ENCODE peak calls at places on chromosomes 7 and 10, in eight cellular contexts. L is CD8-positive, alpha-beta memory T cell; Z is fibroblast of lung; K is CD4-positive, alpha-beta memory T cell; N is HL-60; C is adrenal gland; Q is spleen; B is ovary. R is an unnamed sample.

GRCh38 chr10:22737587-22737986 is 23.2 kb upstream of the PIP4K2A start:
- DNase-seq in N (no peak), L (no peak), Q (no peak), K (no peak), B (no peak), Z (peak; percentile 79), C (no peak), R (no peak)

GRCh38 chr7:35366167-35367155 is 112.6 kb upstream of the TBX20 start:
- DNase-seq in K (no peak), B (no peak), Z (no peak), C (no peak), N (no peak), L (no peak), Q (no peak), R (peak; percentile 46)

GRCh38 chr7:93902777-93903423 is 3.5 kb upstream of the GNGT1 start:
- DNase-seq in B (no peak), L (no peak), K (no peak), Z (peak; percentile 63), N (peak; percentile 2), Q (no peak), C (no peak), R (no peak)

GRCh38 chr7:118232837-118233236 is 8.3 kb downstream of the ANKRD7 start:
- DNase-seq in L (no peak), B (no peak), Q (no peak), C (no peak), K (no peak), Z (peak; percentile 87), N (no peak), R (no peak)

GRCh38 chr7:100888988-100889760 is at the start of gene UFSP1:
- DNase-seq in K (no peak), Z (no peak), C (no peak), Q (no peak), N (peak; percentile 84), L (no peak), B (no peak), R (no peak)

GRCh38 chr7:27116019-27116411 is 13.5 kb upstream of the HOXA2 start:
- DNase-seq in B (no peak), Q (no peak), L (no peak), N (no peak), Z (peak; percentile 9), K (no peak), C (peak; percentile 11), R (no peak)

GRCh38 chr7:70614237-70614984 is 517.5 kb upstream of the GALNT17 start:
- DNase-seq in K (no peak), C (peak; percentile 39), N (no peak), B (peak; percentile 86), Z (peak; percentile 77), L (no peak), Q (peak; percentile 81), R (peak; percentile 87)

GRCh38 chr7:23468721-23469149 is 1.6 kb downstream of the IGF2BP3 start:
- DNase-seq in Z (no peak), C (no peak), Q (peak; percentile 78), L (no peak), K (no peak), N (no peak), B (peak; percentile 43), R (peak; percentile 71)

GRCh38 chr10:75612904-75613684 is 181.7 kb downstream of the LRMDA start:
- DNase-seq in B (no peak), K (no peak), Q (no peak), C (no peak), Z (peak; percentile 85), N (peak; percentile 24), L (no peak), R (no peak)

GRCh38 chr10:130002606-130003005 is 38.5 kb upstream of the EBF3 start:
- DNase-seq in Q (no peak), K (no peak), N (no peak), C (no peak), Z (no peak), L (no peak), B (no peak), R (no peak)

GRCh38 chr7:39357648-39358047 is 208.6 kb upstream of the YAE1 start:
- DNase-seq in Q (no peak), K (no peak), N (no peak), B (no peak), L (no peak), C (no peak), Z (no peak), R (no peak)

GRCh38 chr10:89428873-89429272 is 14.5 kb downstream of the IFIT5 start:
- DNase-seq in L (no peak), K (no peak), Q (no peak), C (no peak), N (no peak), B (no peak), Z (peak; percentile 50), R (no peak)

GRCh38 chr10:97184971-97185325 is 811 bp downstream of the SLIT1 start:
- DNase-seq in N (no peak), Z (no peak), K (no peak), B (no peak), L (no peak), C (no peak), Q (peak; percentile 52), R (no peak)

DNA sequence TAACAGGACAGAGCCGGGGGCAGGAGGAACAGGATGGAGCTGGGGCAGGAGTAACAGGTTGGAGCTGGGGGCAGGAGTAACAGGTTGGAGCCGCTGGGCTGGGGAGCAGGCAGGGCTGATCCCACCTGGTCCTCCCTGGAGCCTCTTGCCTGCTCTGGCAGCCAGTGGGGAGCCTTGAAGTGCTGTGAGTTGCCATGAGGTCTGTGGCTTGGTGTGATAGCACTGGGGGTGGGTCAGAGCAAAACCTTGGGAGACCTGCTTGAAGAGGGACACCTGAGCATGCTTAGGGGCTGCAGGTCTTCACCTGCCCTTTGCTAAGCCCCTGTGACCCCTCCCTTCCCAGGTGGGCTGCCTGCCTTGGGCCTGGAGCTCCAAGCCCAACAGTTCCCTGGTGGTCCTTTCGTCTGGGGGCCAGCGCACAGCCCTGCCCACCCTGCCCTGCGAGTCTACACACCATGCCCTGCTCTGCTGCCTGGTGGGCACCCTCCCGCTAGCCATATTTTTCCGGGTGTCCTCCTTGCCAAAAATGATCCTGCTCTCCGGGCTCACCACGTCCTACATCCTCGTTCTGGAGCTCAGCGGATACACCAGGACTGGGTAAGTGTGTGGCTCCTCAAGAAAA is 111.6 kb downstream of the ADCY1 start:
- DNase-seq in Z (no peak), L (no peak), N (no peak), B (no peak), Q (peak; percentile 60), K (no peak), C (no peak), R (peak; percentile 43)
- H3K27ac ChIP-seq in Z (no peak overlapping the region), L (no peak overlapping the region), N (no peak overlapping the region), B (no peak overlapping the region), Q (peak overlapping the region; percentile 54), K (no peak overlapping the region), C (peak overlapping the region; percentile 55), R (no peak overlapping the region)

GRCh38 chr10:69437321-69438259 is 13.7 kb upstream of the TSPAN15 start:
- DNase-seq in C (no peak), L (no peak), K (no peak), B (no peak), N (no peak), Q (peak; percentile 43), Z (no peak), R (peak; percentile 29)

GRCh38 chr10:69435966-69436520 is 15.2 kb upstream of the TSPAN15 start:
- DNase-seq in L (no peak), C (no peak), Q (peak; percentile 46), K (no peak), N (no peak), B (no peak), Z (no peak), R (no peak)

GRCh38 chr10:69439813-69440506 is 11.3 kb upstream of the TSPAN15 start:
- DNase-seq in Q (peak; percentile 51), C (no peak), N (peak; percentile 89), Z (no peak), L (no peak), K (no peak), B (no peak), R (peak; percentile 91)

GRCh38 chr10:69438531-69439349 is 12.5 kb upstream of the TSPAN15 start:
- DNase-seq in N (peak; percentile 45), B (no peak), C (no peak), Z (no peak), L (no peak), K (no peak), Q (peak; percentile 27), R (peak; percentile 57)

DNA sequence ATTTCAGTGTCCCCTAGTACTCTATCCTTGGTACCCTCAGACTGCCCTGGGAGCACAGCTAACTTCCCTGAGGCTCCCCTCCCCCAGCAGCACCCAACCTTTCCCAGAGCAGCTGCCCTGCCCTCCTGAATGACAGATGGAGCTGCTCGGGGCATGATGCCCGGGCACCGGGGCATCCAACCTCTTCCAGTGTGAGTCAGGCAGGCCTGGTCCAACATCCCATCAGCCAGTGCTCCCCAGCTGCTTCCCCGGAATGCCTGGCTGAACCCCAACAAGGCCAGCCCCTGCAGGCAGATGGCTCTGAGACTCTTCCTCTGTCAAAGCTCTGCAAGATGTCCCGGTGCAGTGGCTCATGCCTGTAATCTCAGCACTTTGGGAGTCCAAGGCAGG is 11.9 kb upstream of the TSPAN15 start:
- DNase-seq in L (no peak), Q (peak; percentile 75), Z (no peak), B (no peak), C (peak; percentile 38), N (no peak), K (no peak), R (no peak)
- H3K27ac ChIP-seq in L (no peak overlapping the region), Q (no peak overlapping the region), Z (no peak overlapping the region), B (no peak overlapping the region), C (no peak overlapping the region), N (peak overlapping the region; percentile 17), K (no peak overlapping the region), R (peak overlapping the region; percentile 79)

DNA sequence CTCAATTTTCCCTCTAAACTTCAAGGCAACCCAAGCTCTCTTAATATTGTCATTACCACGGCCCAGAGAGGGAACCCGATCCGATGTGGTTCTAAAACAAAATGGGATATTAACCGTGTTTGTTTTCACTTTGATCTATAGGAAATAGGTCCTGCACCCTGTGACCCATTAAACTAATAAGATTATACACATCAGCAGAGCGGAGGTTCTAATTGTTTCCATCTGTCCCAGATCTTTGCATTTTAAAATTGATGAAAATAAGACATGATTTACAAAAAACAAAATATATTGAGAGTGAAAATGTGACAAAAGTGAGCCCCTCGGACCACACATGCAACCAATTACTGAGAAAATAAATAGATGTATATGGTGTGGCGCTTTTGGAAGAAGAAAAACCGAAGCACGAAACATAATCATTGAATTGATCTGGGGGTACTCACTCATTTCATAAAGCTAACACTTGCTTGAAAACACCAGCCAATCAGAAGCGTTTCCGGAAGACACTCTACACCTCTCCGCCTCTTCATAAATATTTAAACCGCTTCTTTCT is 290.2 kb upstream of the NFE2L3 start:
- DNase-seq in Q (no peak), C (no peak), Z (no peak), B (no peak), K (no peak), N (no peak), L (no peak), R (no peak)
- H3K27ac ChIP-seq in Q (no peak overlapping the region), C (no peak overlapping the region), Z (peak overlapping the region; percentile 22), B (no peak overlapping the region), K (no peak overlapping the region), N (peak overlapping the region; percentile 80), L (peak overlapping the region; percentile 22), R (no peak overlapping the region)

DNA sequence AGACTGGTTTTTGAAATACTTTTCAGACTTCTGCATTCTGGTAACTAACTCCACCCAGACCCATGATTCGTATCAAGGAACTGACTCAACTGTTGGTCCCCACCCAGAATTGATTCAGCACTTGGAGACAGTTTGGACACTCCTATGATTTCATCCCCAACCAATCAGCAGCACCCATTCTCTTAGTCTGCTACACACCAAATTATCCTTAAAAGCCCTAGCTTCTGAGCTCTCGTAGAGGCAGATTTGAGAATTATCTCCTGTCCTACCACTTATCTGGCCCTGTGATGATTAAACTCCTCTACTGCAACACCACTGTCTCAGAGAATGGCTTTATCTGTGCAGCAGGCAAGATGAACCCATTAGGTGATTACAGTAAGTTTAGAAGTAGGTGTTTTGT is 7.7 kb upstream of the GSTO1 start:
- DNase-seq in C (no peak), N (no peak), Z (peak; percentile 74), Q (no peak), B (no peak), K (no peak), L (no peak), R (no peak)
- H3K27ac ChIP-seq in C (no peak overlapping the region), N (peak overlapping the region; percentile 63), Z (no peak overlapping the region), Q (no peak overlapping the region), B (no peak overlapping the region), K (no peak overlapping the region), L (no peak overlapping the region), R (peak overlapping the region; percentile 31)

R was measured in upper lobe of left lung.